ENCODE peak calls at places on chromosomes 16 and 17, in six cellular contexts. E is A549, D is endothelial cell of umbilical vein, J is K562, V is HepG2, O is GM12878. M is an unnamed sample.

GRCh38 chr17:27635275-27635823 is 4.4 kb downstream of the LGALS9 start:
- DNase-seq in E (no peak), D (no peak), J (no peak), V (no peak), O (no peak), M (peak)

GRCh38 chr17:47694018-47694817 is at the start of gene TBKBP1:
- DNase-seq in E (peak), D (peak), J (peak), V (peak), O (no peak), M (peak)

GRCh38 chr17:42651392-42651791 is 7.7 kb upstream of the TUBG2 start:
- DNase-seq in E (no peak), D (no peak), J (no peak), V (no peak), O (no peak), M (peak)

GRCh38 chr16:12539185-12539929 is 264.3 kb downstream of the CPPED1 start:
- DNase-seq in E (no peak), D (no peak), J (no peak), V (no peak), O (peak), M (peak)

GRCh38 chr16:2515180-2515803 is 1.5 kb downstream of the ATP6V0C start:
- DNase-seq in E (no peak), D (no peak), J (peak), V (no peak), O (no peak), M (peak)

GRCh38 chr17:4535667-4536258 is 19.4 kb downstream of the MYBBP1A start:
- DNase-seq in E (no peak), D (no peak), J (no peak), V (no peak), O (no peak), M (peak)

GRCh38 chr16:68790130-68790761 is 53.1 kb upstream of the TANGO6 start:
- DNase-seq in E (peak), D (no peak), J (no peak), V (peak), O (no peak), M (peak)

GRCh38 chr16:1441391-1441829 is 2.9 kb downstream of the CCDC154 start:
- DNase-seq in E (no peak), D (no peak), J (no peak), V (no peak), O (no peak), M (no peak)

GRCh38 chr17:48547839-48548686 is 3.2 kb upstream of the HOXB2 start:
- DNase-seq in E (no peak), D (peak), J (peak), V (no peak), O (no peak), M (no peak)

GRCh38 chr17:44376124-44376523 is 12.5 kb upstream of the FAM171A2 start:
- DNase-seq in E (no peak), D (peak), J (peak), V (peak), O (no peak), M (no peak)

GRCh38 chr16:56607675-56608042 is 725 bp upstream of the MT2A start:
- DNase-seq in E (no peak), D (no peak), J (no peak), V (no peak), O (no peak), M (peak)

GRCh38 chr17:77528516-77529327 is 388.0 kb downstream of the SEC14L1 start:
- DNase-seq in E (no peak), D (no peak), J (no peak), V (no peak), O (no peak), M (no peak)

GRCh38 chr16:57518520-57518919 is 17.9 kb downstream of the CCDC102A start:
- DNase-seq in E (no peak), D (no peak), J (no peak), V (no peak), O (no peak), M (no peak)

GRCh38 chr17:41932821-41933389 is 2.5 kb downstream of the ODAD4 start:
- DNase-seq in E (no peak), D (no peak), J (no peak), V (no peak), O (no peak), M (peak)

GRCh38 chr16:77499373-77500285 is 64.8 kb upstream of the ADAMTS18 start:
- DNase-seq in E (peak), D (peak), J (no peak), V (no peak), O (no peak), M (no peak)

GRCh38 chr17:78101542-78101941 is 27.0 kb downstream of the TMC6 start:
- DNase-seq in E (no peak), D (no peak), J (no peak), V (no peak), O (no peak), M (no peak)

GRCh38 chr16:3087243-3087791 is 11.8 kb downstream of the ZSCAN10 start:
- DNase-seq in E (peak), D (peak), J (peak), V (no peak), O (no peak), M (peak)

GRCh38 chr16:2033057-2033911 is 6.6 kb downstream of the NHERF2 start:
- DNase-seq in E (peak), D (peak), J (peak), V (peak), O (no peak), M (peak)

GRCh38 chr16:70267516-70267915 is 15.8 kb upstream of the EXOSC6 start:
- DNase-seq in E (peak), D (peak), J (peak), V (peak), O (no peak), M (peak)

GRCh38 chr17:51228177-51228576 is 31.7 kb downstream of the MBTD1 start:
- DNase-seq in E (no peak), D (no peak), J (no peak), V (no peak), O (no peak), M (peak)

GRCh38 chr16:88940196-88941050 is 36.6 kb downstream of the CBFA2T3 start:
- DNase-seq in E (peak), D (no peak), J (no peak), V (no peak), O (no peak), M (peak)

GRCh38 chr17:50956409-50956749 is 90.2 kb upstream of the TOB1 start:
- DNase-seq in E (no peak), D (no peak), J (no peak), V (no peak), O (no peak), M (no peak)

GRCh38 chr17:66018786-66019185 is 173.1 kb downstream of the CEP112 start:
- DNase-seq in E (no peak), D (peak), J (no peak), V (no peak), O (no peak), M (no peak)
- TF ChIP-seq MYC in E (no peak), D (no peak), J (no peak), V (no peak), O (no peak), M (no peak)

GRCh38 chr17:28745777-28746473 is 2.1 kb downstream of the TRAF4 start:
- DNase-seq in E (peak), D (no peak), J (no peak), V (no peak), O (no peak), M (no peak)
- TF ChIP-seq POLR2A in E (peak), D (no peak), J (no peak), V (no peak), O (peak), M (no peak)

DNA sequence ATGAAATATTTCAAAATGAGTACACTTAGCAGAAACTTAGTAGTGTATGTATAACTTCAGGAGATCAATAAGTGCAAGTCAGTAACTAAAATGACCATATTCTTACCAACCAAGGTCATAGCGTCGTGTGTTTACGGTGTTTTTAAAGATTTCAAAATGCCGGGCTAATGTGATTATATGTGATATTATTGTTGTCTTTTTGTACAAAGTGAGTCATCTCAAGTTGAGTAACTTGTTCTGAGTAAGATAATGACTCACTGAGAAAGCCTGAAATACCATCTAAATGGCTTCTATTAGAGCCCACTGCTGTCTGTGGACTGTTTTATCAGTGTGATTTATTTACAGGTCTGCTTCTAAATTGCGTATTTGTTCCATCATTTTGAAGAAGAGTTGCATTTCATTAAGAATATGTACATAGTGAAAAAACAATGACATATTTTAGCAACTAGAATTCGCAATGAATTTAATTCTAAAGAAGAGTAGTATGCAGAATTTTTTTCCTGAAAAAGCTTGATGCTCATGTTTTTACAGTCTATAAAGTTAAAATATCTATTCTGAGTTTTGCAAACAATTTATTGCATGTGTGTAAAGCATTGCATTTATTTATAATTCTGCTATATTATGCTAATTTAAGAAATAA is 12.7 kb downstream of the KRT12 start:
- DNase-seq in E (peak), D (peak), J (peak), V (peak), O (no peak), M (peak)
- TF ChIP-seq MYC in E (no peak), D (no peak), J (no peak), V (no peak), O (no peak), M (no peak)

GRCh38 chr16:47459603-47460002 is 1.3 kb downstream of the ITFG1 start:
- DNase-seq in E (no peak), D (no peak), J (no peak), V (no peak), O (no peak), M (no peak)

GRCh38 chr16:47461598-47462266 is 601 bp downstream of the PHKB start:
- DNase-seq in E (peak), D (peak), J (peak), V (peak), O (no peak), M (peak)

GRCh38 chr16:47460301-47460754 is 535 bp downstream of the ITFG1 start:
- DNase-seq in E (peak), D (no peak), J (no peak), V (no peak), O (no peak), M (no peak)

GRCh38 chr16:47458331-47458730 is 2.5 kb downstream of the ITFG1 start:
- DNase-seq in E (no peak), D (no peak), J (no peak), V (no peak), O (no peak), M (no peak)

DNA sequence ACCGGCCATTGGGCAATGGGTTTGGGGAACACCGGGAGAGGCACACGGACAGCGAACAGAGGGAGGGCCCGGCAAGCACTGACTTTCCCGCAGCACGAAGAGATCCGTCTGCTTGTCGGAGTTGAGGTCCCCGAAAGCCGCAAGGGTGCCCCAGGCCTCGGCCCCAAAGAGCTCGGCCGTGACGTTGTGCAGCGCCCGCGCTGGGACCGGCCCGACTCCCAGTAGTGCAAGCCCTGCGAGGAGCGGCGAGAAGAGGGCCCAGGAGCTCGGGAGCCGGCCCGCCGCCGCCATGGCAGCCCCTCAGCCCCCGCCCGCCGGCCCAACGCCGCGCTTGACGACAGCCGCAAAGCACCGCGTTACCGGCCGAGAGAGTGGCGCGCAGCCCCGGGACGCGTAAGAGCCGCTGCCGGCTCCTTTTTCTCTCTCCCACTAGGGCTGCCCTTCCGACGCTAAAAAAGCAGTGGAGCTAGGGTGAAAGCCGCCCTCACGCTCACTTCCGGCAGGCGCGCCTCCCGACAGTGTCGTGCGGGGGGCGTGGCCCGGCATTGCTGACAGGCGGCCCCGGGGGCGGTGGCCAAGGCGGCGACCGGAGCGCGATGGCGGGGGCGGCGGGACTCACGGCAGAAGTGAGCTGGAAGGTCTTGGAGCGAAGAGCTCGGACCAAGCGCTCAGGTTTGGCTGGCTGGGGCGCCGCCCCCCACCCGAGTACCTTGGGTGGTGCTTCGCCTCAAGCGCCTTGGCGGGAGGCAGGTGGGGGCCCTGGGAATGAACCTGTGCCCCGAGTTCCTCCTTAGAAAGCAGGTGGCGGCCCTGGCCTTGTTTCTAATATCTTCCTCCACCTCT is at the start of the genes ITFG1 and PHKB:
- DNase-seq in E (peak), D (peak), J (peak), V (peak), O (peak), M (peak)
- TF ChIP-seq POLR2A in E (peak), D (peak), J (peak), V (peak), O (peak), M (peak)

GRCh38 chr17:36674278-36674650 is 72.9 kb downstream of the MRM1 start:
- DNase-seq in E (no peak), D (no peak), J (no peak), V (no peak), O (no peak), M (peak)
- TF ChIP-seq MYC in E (no peak), D (no peak), J (no peak), V (no peak), O (no peak), M (no peak)

GRCh38 chr17:83099570-83100181 is 20.3 kb downstream of the METRNL start:
- DNase-seq in E (no peak), D (no peak), J (no peak), V (no peak), O (no peak), M (no peak)

GRCh38 chr17:83099086-83099540 is 19.7 kb downstream of the METRNL start:
- DNase-seq in E (no peak), D (no peak), J (no peak), V (no peak), O (no peak), M (no peak)

GRCh38 chr17:83096401-83097220 is 17.2 kb downstream of the METRNL start:
- DNase-seq in E (no peak), D (no peak), J (no peak), V (no peak), O (no peak), M (no peak)

GRCh38 chr17:83097831-83098230 is 18.4 kb downstream of the METRNL start:
- DNase-seq in E (no peak), D (no peak), J (no peak), V (no peak), O (no peak), M (no peak)

GRCh38 chr17:83098241-83099085 is 19.1 kb downstream of the METRNL start:
- DNase-seq in E (no peak), D (no peak), J (no peak), V (no peak), O (no peak), M (no peak)
- TF ChIP-seq POLR2A in E (no peak), D (no peak), J (no peak), V (no peak), O (no peak), M (no peak)

DNA sequence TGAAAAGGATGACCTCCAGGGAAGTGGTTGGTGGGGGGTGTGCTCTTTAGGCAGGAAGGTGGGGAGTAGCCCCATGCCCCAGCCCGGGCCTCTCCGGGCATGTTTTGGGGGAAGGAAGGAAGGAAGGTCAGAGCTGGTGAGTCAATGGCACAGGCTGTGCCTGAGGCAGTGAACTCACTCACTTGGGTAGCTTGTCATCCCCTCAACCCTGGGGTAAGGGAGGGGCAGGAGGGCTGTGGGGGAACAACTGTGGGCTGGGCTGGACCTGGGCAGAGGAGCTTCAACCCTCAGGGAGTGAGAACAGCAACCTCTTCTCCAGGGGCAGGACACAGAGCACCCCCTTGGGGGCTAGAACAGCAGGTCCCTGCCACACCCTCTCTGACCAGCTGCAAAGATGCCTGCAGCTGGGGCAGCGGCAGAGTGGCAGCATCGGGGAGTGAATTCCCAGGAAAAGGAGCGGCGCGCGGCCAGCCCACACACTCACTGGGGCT is 6.3 kb downstream of the CSF3 start:
- DNase-seq in E (peak), D (peak), J (no peak), V (no peak), O (no peak), M (no peak)
- TF ChIP-seq MYC in E (no peak), D (peak), J (no peak), V (no peak), O (no peak), M (no peak)

M was measured in NB4.